ENCODE peak calls at places on chromosomes 12 and 14, in six cellular contexts. One of them, this sample, is unnamed.

GRCh38 chr12:95836185-95836609 is 22.6 kb upstream of the SNRPF start:
- DNase-seq in NCI-H2081: peak
- DNase-seq in activated CD4-positive, alpha-beta T cell treated with anti-CD3 and anti-CD28 coated beads, Interleukin-2, amount 50 U/mL, for 48 hours: no peak
- DNase-seq in stimulated activated CD8-positive, alpha-beta memory T cell treated with anti-CD3 and anti-CD28 coated beads, Interleukin-7, amount 100 ng/mL, for 1 hour: no peak
- DNase-seq in effector CD8-positive, alpha-beta T cell: no peak
- DNase-seq in lower leg skin: no peak
- DNase-seq in this sample: no peak

GRCh38 chr12:9039397-9039977 is 50.1 kb downstream of the KLRG1 start:
- DNase-seq in NCI-H2081: peak
- DNase-seq in activated CD4-positive, alpha-beta T cell treated with anti-CD3 and anti-CD28 coated beads, Interleukin-2, amount 50 U/mL, for 48 hours: no peak
- DNase-seq in stimulated activated CD8-positive, alpha-beta memory T cell treated with anti-CD3 and anti-CD28 coated beads, Interleukin-7, amount 100 ng/mL, for 1 hour: no peak
- DNase-seq in effector CD8-positive, alpha-beta T cell: no peak
- DNase-seq in lower leg skin: no peak
- DNase-seq in this sample: no peak

GRCh38 chr14:106372870-106373657 is 846.7 kb downstream of the TMEM121 start:
- DNase-seq in NCI-H2081: peak
- DNase-seq in activated CD4-positive, alpha-beta T cell treated with anti-CD3 and anti-CD28 coated beads, Interleukin-2, amount 50 U/mL, for 48 hours: peak
- DNase-seq in stimulated activated CD8-positive, alpha-beta memory T cell treated with anti-CD3 and anti-CD28 coated beads, Interleukin-7, amount 100 ng/mL, for 1 hour: peak
- DNase-seq in effector CD8-positive, alpha-beta T cell: peak
- DNase-seq in lower leg skin: peak
- DNase-seq in this sample: no peak

GRCh38 chr12:124804011-124804621 is 59.5 kb downstream of the SCARB1 start:
- DNase-seq in NCI-H2081: no peak
- DNase-seq in activated CD4-positive, alpha-beta T cell treated with anti-CD3 and anti-CD28 coated beads, Interleukin-2, amount 50 U/mL, for 48 hours: no peak
- DNase-seq in stimulated activated CD8-positive, alpha-beta memory T cell treated with anti-CD3 and anti-CD28 coated beads, Interleukin-7, amount 100 ng/mL, for 1 hour: no peak
- DNase-seq in effector CD8-positive, alpha-beta T cell: no peak
- DNase-seq in lower leg skin: no peak
- DNase-seq in this sample: no peak

GRCh38 chr12:96400631-96401060 is 407 bp upstream of the CDK17 start:
- DNase-seq in NCI-H2081: peak
- DNase-seq in activated CD4-positive, alpha-beta T cell treated with anti-CD3 and anti-CD28 coated beads, Interleukin-2, amount 50 U/mL, for 48 hours: no peak
- DNase-seq in stimulated activated CD8-positive, alpha-beta memory T cell treated with anti-CD3 and anti-CD28 coated beads, Interleukin-7, amount 100 ng/mL, for 1 hour: no peak
- DNase-seq in effector CD8-positive, alpha-beta T cell: peak
- DNase-seq in lower leg skin: no peak
- DNase-seq in this sample: no peak

GRCh38 chr12:45186762-45187161 is 29.1 kb upstream of the ANO6 start:
- DNase-seq in NCI-H2081: no peak
- DNase-seq in activated CD4-positive, alpha-beta T cell treated with anti-CD3 and anti-CD28 coated beads, Interleukin-2, amount 50 U/mL, for 48 hours: no peak
- DNase-seq in stimulated activated CD8-positive, alpha-beta memory T cell treated with anti-CD3 and anti-CD28 coated beads, Interleukin-7, amount 100 ng/mL, for 1 hour: no peak
- DNase-seq in effector CD8-positive, alpha-beta T cell: no peak
- DNase-seq in lower leg skin: no peak
- DNase-seq in this sample: no peak

GRCh38 chr12:27434673-27435565 is 11.6 kb upstream of the SMCO2 start:
- DNase-seq in NCI-H2081: no peak
- DNase-seq in activated CD4-positive, alpha-beta T cell treated with anti-CD3 and anti-CD28 coated beads, Interleukin-2, amount 50 U/mL, for 48 hours: peak
- DNase-seq in stimulated activated CD8-positive, alpha-beta memory T cell treated with anti-CD3 and anti-CD28 coated beads, Interleukin-7, amount 100 ng/mL, for 1 hour: peak
- DNase-seq in effector CD8-positive, alpha-beta T cell: peak
- DNase-seq in lower leg skin: no peak
- DNase-seq in this sample: no peak

GRCh38 chr14:105066285-105067071 is 1.2 kb upstream of the GPR132 start:
- DNase-seq in NCI-H2081: no peak
- DNase-seq in activated CD4-positive, alpha-beta T cell treated with anti-CD3 and anti-CD28 coated beads, Interleukin-2, amount 50 U/mL, for 48 hours: peak
- DNase-seq in stimulated activated CD8-positive, alpha-beta memory T cell treated with anti-CD3 and anti-CD28 coated beads, Interleukin-7, amount 100 ng/mL, for 1 hour: no peak
- DNase-seq in effector CD8-positive, alpha-beta T cell: no peak
- DNase-seq in lower leg skin: no peak
- DNase-seq in this sample: peak

GRCh38 chr14:26370118-26370517 is 227.7 kb downstream of the NOVA1 start:
- DNase-seq in NCI-H2081: no peak
- DNase-seq in activated CD4-positive, alpha-beta T cell treated with anti-CD3 and anti-CD28 coated beads, Interleukin-2, amount 50 U/mL, for 48 hours: no peak
- DNase-seq in stimulated activated CD8-positive, alpha-beta memory T cell treated with anti-CD3 and anti-CD28 coated beads, Interleukin-7, amount 100 ng/mL, for 1 hour: no peak
- DNase-seq in effector CD8-positive, alpha-beta T cell: no peak
- DNase-seq in lower leg skin: no peak
- DNase-seq in this sample: no peak

GRCh38 chr14:68574906-68575305 is 218.0 kb downstream of the ZFP36L1 start:
- DNase-seq in NCI-H2081: no peak
- DNase-seq in activated CD4-positive, alpha-beta T cell treated with anti-CD3 and anti-CD28 coated beads, Interleukin-2, amount 50 U/mL, for 48 hours: no peak
- DNase-seq in stimulated activated CD8-positive, alpha-beta memory T cell treated with anti-CD3 and anti-CD28 coated beads, Interleukin-7, amount 100 ng/mL, for 1 hour: no peak
- DNase-seq in effector CD8-positive, alpha-beta T cell: no peak
- DNase-seq in lower leg skin: no peak
- DNase-seq in this sample: no peak

GRCh38 chr14:20679907-20680306 is 4.5 kb upstream of the RNASE4 start:
- DNase-seq in NCI-H2081: peak
- DNase-seq in activated CD4-positive, alpha-beta T cell treated with anti-CD3 and anti-CD28 coated beads, Interleukin-2, amount 50 U/mL, for 48 hours: no peak
- DNase-seq in stimulated activated CD8-positive, alpha-beta memory T cell treated with anti-CD3 and anti-CD28 coated beads, Interleukin-7, amount 100 ng/mL, for 1 hour: no peak
- DNase-seq in effector CD8-positive, alpha-beta T cell: peak
- DNase-seq in lower leg skin: peak
- DNase-seq in this sample: no peak

GRCh38 chr12:94798107-94798506 is 147.8 kb upstream of the TMCC3 start:
- DNase-seq in NCI-H2081: no peak
- DNase-seq in activated CD4-positive, alpha-beta T cell treated with anti-CD3 and anti-CD28 coated beads, Interleukin-2, amount 50 U/mL, for 48 hours: no peak
- DNase-seq in stimulated activated CD8-positive, alpha-beta memory T cell treated with anti-CD3 and anti-CD28 coated beads, Interleukin-7, amount 100 ng/mL, for 1 hour: no peak
- DNase-seq in effector CD8-positive, alpha-beta T cell: no peak
- DNase-seq in lower leg skin: no peak
- DNase-seq in this sample: no peak

GRCh38 chr14:101551729-101552595 is 9.3 kb upstream of the DIO3 start:
- DNase-seq in NCI-H2081: no peak
- DNase-seq in activated CD4-positive, alpha-beta T cell treated with anti-CD3 and anti-CD28 coated beads, Interleukin-2, amount 50 U/mL, for 48 hours: no peak
- DNase-seq in stimulated activated CD8-positive, alpha-beta memory T cell treated with anti-CD3 and anti-CD28 coated beads, Interleukin-7, amount 100 ng/mL, for 1 hour: no peak
- DNase-seq in effector CD8-positive, alpha-beta T cell: no peak
- DNase-seq in lower leg skin: no peak
- DNase-seq in this sample: no peak

GRCh38 chr14:101731187-101732080 is 30.1 kb upstream of the PPP2R5C start:
- DNase-seq in NCI-H2081: peak
- DNase-seq in activated CD4-positive, alpha-beta T cell treated with anti-CD3 and anti-CD28 coated beads, Interleukin-2, amount 50 U/mL, for 48 hours: peak
- DNase-seq in stimulated activated CD8-positive, alpha-beta memory T cell treated with anti-CD3 and anti-CD28 coated beads, Interleukin-7, amount 100 ng/mL, for 1 hour: peak
- DNase-seq in effector CD8-positive, alpha-beta T cell: peak
- DNase-seq in lower leg skin: peak
- DNase-seq in this sample: peak

GRCh38 chr12:113322353-113322752 is 12.6 kb downstream of the SLC8B1 start:
- DNase-seq in NCI-H2081: no peak
- DNase-seq in activated CD4-positive, alpha-beta T cell treated with anti-CD3 and anti-CD28 coated beads, Interleukin-2, amount 50 U/mL, for 48 hours: no peak
- DNase-seq in stimulated activated CD8-positive, alpha-beta memory T cell treated with anti-CD3 and anti-CD28 coated beads, Interleukin-7, amount 100 ng/mL, for 1 hour: no peak
- DNase-seq in effector CD8-positive, alpha-beta T cell: no peak
- DNase-seq in lower leg skin: no peak
- DNase-seq in this sample: no peak

GRCh38 chr12:45388545-45388944 is 172.7 kb downstream of the ANO6 start:
- DNase-seq in NCI-H2081: no peak
- DNase-seq in activated CD4-positive, alpha-beta T cell treated with anti-CD3 and anti-CD28 coated beads, Interleukin-2, amount 50 U/mL, for 48 hours: no peak
- DNase-seq in stimulated activated CD8-positive, alpha-beta memory T cell treated with anti-CD3 and anti-CD28 coated beads, Interleukin-7, amount 100 ng/mL, for 1 hour: no peak
- DNase-seq in effector CD8-positive, alpha-beta T cell: no peak
- DNase-seq in lower leg skin: no peak
- DNase-seq in this sample: no peak

GRCh38 chr14:103136388-103137271 is 13.4 kb downstream of the TNFAIP2 start:
- DNase-seq in NCI-H2081: no peak
- DNase-seq in activated CD4-positive, alpha-beta T cell treated with anti-CD3 and anti-CD28 coated beads, Interleukin-2, amount 50 U/mL, for 48 hours: no peak
- DNase-seq in stimulated activated CD8-positive, alpha-beta memory T cell treated with anti-CD3 and anti-CD28 coated beads, Interleukin-7, amount 100 ng/mL, for 1 hour: no peak
- DNase-seq in effector CD8-positive, alpha-beta T cell: no peak
- DNase-seq in lower leg skin: no peak
- DNase-seq in this sample: no peak

GRCh38 chr12:82862876-82863649 is 176.4 kb downstream of the TMTC2 start:
- DNase-seq in NCI-H2081: no peak
- DNase-seq in activated CD4-positive, alpha-beta T cell treated with anti-CD3 and anti-CD28 coated beads, Interleukin-2, amount 50 U/mL, for 48 hours: no peak
- DNase-seq in stimulated activated CD8-positive, alpha-beta memory T cell treated with anti-CD3 and anti-CD28 coated beads, Interleukin-7, amount 100 ng/mL, for 1 hour: no peak
- DNase-seq in effector CD8-positive, alpha-beta T cell: no peak
- DNase-seq in lower leg skin: no peak
- DNase-seq in this sample: no peak

This sample was measured in ascending aorta.